ENCODE peak calls at places on chromosomes 4 and X, in eight cellular contexts. S is fibroblast of gingiva, A is NCI-H2171, E is midbrain, Q is mesenteric fat pad, D is activated T-helper 1 cell treated with Interleukin-2 at 50 U/mL for 16 hours, K is hypothalamus, J is cardiac fibroblast. M is an unnamed sample.

GRCh38 chrX:9635805-9636204 is 129.8 kb downstream of the GPR143 start:
- DNase-seq in S (no peak), Q (no peak), J (no peak), D (no peak), A (no peak), E (no peak), K (no peak), M (no peak)

GRCh38 chr4:128519163-128519810 is 231.7 kb upstream of the PGRMC2 start:
- DNase-seq in Q (no peak), E (peak), A (no peak), D (no peak), J (peak), K (no peak), S (peak), M (peak)

GRCh38 chr4:112290341-112290740 is 4.6 kb upstream of the TIFA start:
- DNase-seq in A (no peak), Q (no peak), E (no peak), K (no peak), J (no peak), S (no peak), D (no peak), M (no peak)

GRCh38 chr4:1413687-1414479 is 7.6 kb upstream of the NKX1-1 start:
- DNase-seq in K (no peak), S (no peak), E (no peak), D (no peak), J (no peak), Q (peak), A (no peak), M (no peak)

GRCh38 chr4:183405371-183405770 is 39.1 kb upstream of the CDKN2AIP start:
- DNase-seq in J (no peak), Q (no peak), E (no peak), K (no peak), D (no peak), S (no peak), A (no peak), M (no peak)

GRCh38 chr4:112511294-112512118 is 4.5 kb downstream of the NEUROG2 start:
- DNase-seq in D (no peak), A (no peak), Q (no peak), K (no peak), E (no peak), S (no peak), J (no peak), M (no peak)

GRCh38 chrX:151973851-151974335 is 583 bp downstream of the GABRE start:
- DNase-seq in K (no peak), A (no peak), S (peak), E (no peak), Q (no peak), J (peak), D (no peak), M (no peak)

GRCh38 chrX:38183577-38183976 is 37.1 kb downstream of the SRPX start:
- DNase-seq in E (no peak), J (no peak), Q (no peak), D (no peak), K (no peak), A (no peak), S (peak), M (no peak)

GRCh38 chr4:116358633-116359222 is 726.6 kb downstream of the TRAM1L1 start:
- DNase-seq in A (peak), D (no peak), K (no peak), E (no peak), S (peak), Q (no peak), J (peak), M (no peak)

GRCh38 chr4:13054410-13054970 is 429.6 kb downstream of the RAB28 start:
- DNase-seq in A (no peak), S (no peak), J (no peak), D (no peak), Q (no peak), K (no peak), E (no peak), M (no peak)

GRCh38 chr4:73661646-73662119 is 41.4 kb upstream of the RASSF6 start:
- DNase-seq in S (peak), Q (no peak), J (peak), E (no peak), A (no peak), D (no peak), K (no peak), M (no peak)

GRCh38 chrX:78140206-78140605 is 756 bp upstream of the TAF9B start:
- DNase-seq in Q (no peak), J (no peak), S (no peak), D (no peak), E (no peak), A (no peak), K (no peak), M (no peak)

GRCh38 chr4:169660929-169661328 is 40.6 kb downstream of the CLCN3 start:
- DNase-seq in K (no peak), A (no peak), D (no peak), J (no peak), S (no peak), E (peak), Q (no peak), M (no peak)